ENCODE peak calls at places on chromosome 15, in six cellular contexts. N is neural crest cell; Y is bronchial epithelial cell; L is glutamatergic neuron; G is HFFc6; J is CD8-positive, alpha-beta T cell. F is an unnamed sample.

GRCh38 chr15:66879968-66880367 is 177.9 kb downstream of the SMAD6 start:
- DNase-seq in N (no peak), Y (no peak), L (no peak), G (no peak), J (no peak), F (no peak)

GRCh38 chr15:48336940-48337339 is 5.7 kb downstream of the DUT start:
- DNase-seq in N (no peak), Y (no peak), L (no peak), G (no peak), J (no peak), F (no peak)

GRCh38 chr15:80856809-80857377 is 77.7 kb downstream of the CEMIP start:
- DNase-seq in N (no peak), Y (no peak), L (no peak), G (no peak), J (no peak), F (no peak)

GRCh38 chr15:69568621-69569020 is 116.0 kb downstream of the RPLP1 start:
- DNase-seq in N (no peak), Y (peak), L (no peak), G (peak), J (no peak), F (no peak)

GRCh38 chr15:40240619-40241304 is 1.9 kb downstream of the PAK6 start:
- DNase-seq in N (no peak), Y (no peak), L (no peak), G (no peak), J (no peak), F (no peak)

GRCh38 chr15:41161736-41162135 is 45.7 kb upstream of the INO80 start:
- DNase-seq in N (no peak), Y (no peak), L (no peak), G (no peak), J (no peak), F (no peak)

GRCh38 chr15:28942521-28943035 is 56.8 kb downstream of the APBA2 start:
- DNase-seq in N (no peak), Y (no peak), L (no peak), G (no peak), J (no peak), F (no peak)

GRCh38 chr15:71748327-71748726 is 62.0 kb upstream of the NR2E3 start:
- DNase-seq in N (no peak), Y (peak), L (no peak), G (peak), J (no peak), F (no peak)

GRCh38 chr15:80913541-80913940 is 76.1 kb downstream of the MESD start:
- DNase-seq in N (no peak), Y (no peak), L (no peak), G (no peak), J (no peak), F (no peak)

GRCh38 chr15:55277116-55277564 is 12.5 kb downstream of the RAB27A start:
- DNase-seq in N (no peak), Y (no peak), L (no peak), G (no peak), J (peak), F (no peak)

GRCh38 chr15:68930268-68931022 is at the start of gene SPESP1:
- DNase-seq in N (no peak), Y (no peak), L (no peak), G (no peak), J (peak), F (no peak)

GRCh38 chr15:70029297-70029701 is 68.4 kb downstream of the TLE3 start:
- DNase-seq in N (no peak), Y (no peak), L (peak), G (no peak), J (no peak), F (no peak)

GRCh38 chr15:88878720-88879184 is 16.6 kb downstream of the HAPLN3 start:
- DNase-seq in N (peak), Y (peak), L (peak), G (peak), J (no peak), F (peak)

GRCh38 chr15:49286649-49287394 is 116.8 kb downstream of the GALK2 start:
- DNase-seq in N (no peak), Y (peak), L (no peak), G (no peak), J (no peak), F (no peak)

GRCh38 chr15:101540480-101541239 is 51.2 kb upstream of the PCSK6 start:
- DNase-seq in N (no peak), Y (no peak), L (no peak), G (no peak), J (no peak), F (no peak)

GRCh38 chr15:80698636-80699035 is 3.5 kb downstream of the ABHD17C start:
- DNase-seq in N (no peak), Y (no peak), L (no peak), G (peak), J (no peak), F (no peak)

GRCh38 chr15:60118564-60119080 is 114.5 kb downstream of the FOXB1 start:
- DNase-seq in N (no peak), Y (no peak), L (no peak), G (no peak), J (no peak), F (no peak)

GRCh38 chr15:79160211-79160610 is 69.6 kb upstream of the RASGRF1 start:
- DNase-seq in N (no peak), Y (no peak), L (no peak), G (no peak), J (no peak), F (no peak)

GRCh38 chr15:36519067-36519466 is 60.4 kb upstream of the CDIN1 start:
- DNase-seq in N (no peak), Y (no peak), L (no peak), G (no peak), J (no peak), F (no peak)

GRCh38 chr15:87045741-87046140 is 966.1 kb downstream of the AGBL1 start:
- DNase-seq in N (no peak), Y (peak), L (no peak), G (peak), J (no peak), F (no peak)

GRCh38 chr15:86624261-86625036 is 544.8 kb downstream of the AGBL1 start:
- DNase-seq in N (peak), Y (peak), L (peak), G (peak), J (peak), F (no peak)

GRCh38 chr15:92780816-92781215 is 119.3 kb upstream of the CHD2 start:
- DNase-seq in N (no peak), Y (no peak), L (no peak), G (no peak), J (no peak), F (no peak)

GRCh38 chr15:47987908-47988532 is 132.8 kb upstream of the SLC24A5 start:
- DNase-seq in N (peak), Y (peak), L (no peak), G (peak), J (no peak), F (peak)

GRCh38 chr15:48331796-48332641 is 790 bp downstream of the DUT start:
- DNase-seq in N (peak), Y (no peak), L (peak), G (peak), J (peak), F (peak)

DNA sequence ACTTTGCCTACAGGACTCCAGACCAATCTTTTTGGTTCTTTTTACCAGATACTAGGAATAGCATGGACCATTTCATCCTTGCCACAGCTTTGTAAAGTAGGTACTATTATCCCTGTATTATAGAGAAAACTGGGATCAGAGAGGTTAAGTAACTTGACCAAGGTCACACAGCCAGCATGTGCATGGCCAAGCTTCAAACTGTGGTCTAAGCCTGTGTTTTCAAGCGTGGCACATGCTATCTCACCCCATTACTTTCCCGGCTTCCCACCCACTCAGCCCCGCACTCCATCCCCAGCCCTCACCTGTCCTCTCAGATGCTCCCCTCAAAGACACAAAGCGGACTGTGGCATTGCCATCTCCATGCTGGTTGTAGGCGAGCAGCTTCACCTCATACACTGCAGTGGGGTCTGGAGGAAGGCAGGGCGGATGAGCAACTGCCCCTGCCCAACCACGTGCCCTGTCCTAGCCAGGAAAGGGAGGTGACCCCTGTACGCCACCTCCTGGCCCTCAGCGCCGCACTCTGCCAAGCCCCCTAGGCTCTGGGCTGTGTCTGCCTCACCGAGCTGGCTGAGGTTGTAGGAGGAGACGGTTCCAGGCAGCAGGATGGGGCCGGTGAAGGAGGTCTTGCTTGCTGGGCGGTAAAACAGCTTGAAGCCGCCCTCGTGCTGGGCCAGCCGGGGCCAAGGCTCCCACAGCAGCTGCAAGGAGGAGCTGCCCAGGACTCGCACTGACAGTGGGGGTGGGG is 25.7 kb downstream of the RNU5B-1 start:
- DNase-seq in N (no peak), Y (no peak), L (no peak), G (no peak), J (no peak), F (no peak)
- TF ChIP-seq CTCF in N (no peak), Y (no peak), L (no peak), G (no peak), J (no peak), F (no peak)

GRCh38 chr15:22884344-22884743 is 45.9 kb downstream of the NIPA2 start:
- DNase-seq in N (no peak), Y (no peak), L (no peak), G (no peak), J (no peak), F (no peak)
- TF ChIP-seq CTCF in N (peak), Y (peak), L (no peak), G (peak), J (no peak), F (peak)

DNA sequence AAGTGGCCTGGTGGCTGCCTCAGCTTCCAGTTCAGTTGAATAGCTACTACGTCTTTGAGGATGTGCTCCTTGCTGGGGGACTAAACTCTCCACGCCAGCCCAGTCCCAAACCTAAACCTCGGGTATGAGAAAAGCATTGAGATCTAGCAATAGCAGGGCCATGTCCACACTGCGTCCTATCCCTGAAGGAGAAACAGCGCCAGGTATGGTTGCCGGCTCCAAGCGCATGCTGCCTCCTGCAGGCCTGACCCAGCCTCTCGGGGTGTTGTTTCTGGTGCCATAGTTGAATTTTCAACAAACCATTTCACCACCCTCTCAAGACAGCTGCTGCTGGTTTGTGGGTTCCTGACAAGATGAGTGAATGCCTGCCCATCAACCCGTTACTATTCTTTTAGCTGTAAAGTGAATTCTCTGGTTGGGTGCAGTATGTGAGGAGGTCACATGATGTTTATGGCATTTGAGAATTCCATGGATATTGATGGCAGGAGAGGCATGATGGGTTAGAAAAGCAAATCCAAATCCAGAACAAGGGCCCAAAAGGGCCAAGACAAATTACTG is 13.0 kb upstream of the SLC28A1 start:
- DNase-seq in N (no peak), Y (no peak), L (no peak), G (no peak), J (no peak), F (no peak)
- TF ChIP-seq CTCF in N (no peak), Y (no peak), L (no peak), G (no peak), J (no peak), F (no peak)

GRCh38 chr15:58839485-58839884 is 68.4 kb downstream of the MINDY2 start:
- DNase-seq in N (no peak), Y (peak), L (no peak), G (no peak), J (no peak), F (no peak)
- TF ChIP-seq CTCF in N (peak), Y (peak), L (no peak), G (peak), J (no peak), F (peak)

GRCh38 chr15:84980196-84981053 is 1.2 kb upstream of the PDE8A start:
- DNase-seq in N (peak), Y (peak), L (peak), G (peak), J (peak), F (peak)

GRCh38 chr15:84981711-84982300 is at the start of gene PDE8A:
- DNase-seq in N (peak), Y (no peak), L (peak), G (peak), J (peak), F (no peak)

GRCh38 chr15:84979651-84980050 is 2.0 kb upstream of the PDE8A start:
- DNase-seq in N (no peak), Y (no peak), L (no peak), G (no peak), J (no peak), F (no peak)

GRCh38 chr15:84982301-84982920 is 755 bp downstream of the PDE8A start:
- DNase-seq in N (no peak), Y (no peak), L (peak), G (no peak), J (no peak), F (no peak)

DNA sequence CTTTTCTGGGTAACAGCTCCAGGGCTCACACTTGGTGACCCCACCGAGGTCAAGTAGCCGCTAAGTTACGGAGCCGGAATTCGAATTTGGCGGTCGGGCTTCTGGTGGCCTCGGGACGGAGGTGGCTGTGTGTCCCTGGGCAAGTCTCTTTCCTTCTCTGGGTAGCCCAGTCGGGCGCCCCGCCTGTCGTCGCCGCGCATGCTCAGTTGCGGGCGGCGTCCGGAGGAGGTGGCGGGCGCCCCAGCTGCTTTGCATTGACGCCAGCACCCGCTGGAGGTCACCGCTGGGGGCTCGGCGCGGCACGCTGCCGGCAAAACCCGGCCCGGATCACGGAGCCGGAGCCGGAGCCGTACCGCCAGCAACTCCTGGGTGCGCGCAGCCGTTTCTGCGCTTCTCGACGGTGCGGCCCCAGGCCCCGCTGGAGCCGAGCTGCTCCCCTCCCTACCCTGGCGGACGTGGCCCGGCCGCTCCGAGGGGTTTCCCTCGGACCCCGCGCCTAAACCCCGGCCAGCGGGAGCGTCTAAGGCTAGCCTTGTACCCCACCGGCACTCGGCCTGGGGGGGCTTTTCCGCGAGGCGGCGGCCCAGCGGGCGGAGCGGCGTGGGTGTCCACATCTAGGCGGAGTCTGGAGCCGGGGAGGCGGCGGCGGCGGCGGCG is 474 bp upstream of the PDE8A start:
- DNase-seq in N (peak), Y (peak), L (peak), G (peak), J (peak), F (peak)
- TF ChIP-seq CTCF in N (peak), Y (peak), L (peak), G (peak), J (no peak), F (no peak)

GRCh38 chr15:82081904-82082810 is 36.3 kb upstream of the MEX3B start:
- DNase-seq in N (no peak), Y (peak), L (no peak), G (peak), J (no peak), F (no peak)
- TF ChIP-seq CTCF in N (peak), Y (no peak), L (no peak), G (peak), J (no peak), F (no peak)

F was measured in D721Med.